ENCODE peak calls at places on chromosomes 11 and 22, in five cellular contexts. Z, M, L, X and O are unnamed samples. For H3K36me3, the result is how much of the 10 kb centered on the place peaks cover.

GRCh38 chr11:1889527-1889930 is 2.2 kb downstream of the PRR33 start:
- DNase-seq in L (no peak), Z (no peak), M (no peak), X (no peak), O (no peak)

GRCh38 chr22:42699281-42699681 is 21.4 kb downstream of the A4GALT start:
- DNase-seq in X (no peak), Z (no peak), L (no peak), M (no peak), O (no peak)

GRCh38 chr22:38176170-38176741 is 5.4 kb downstream of the PLA2G6 start:
- DNase-seq in M (peak), L (peak), X (peak), Z (peak), O (peak)

GRCh38 chr11:65078151-65078550 is 5.7 kb downstream of the CDCA5 start:
- DNase-seq in X (peak), L (peak), M (peak), Z (peak), O (no peak)

GRCh38 chr22:35649026-35649553 is 844 bp downstream of the APOL6 start:
- DNase-seq in X (no peak), L (no peak), Z (no peak), M (no peak), O (no peak)

GRCh38 chr11:105582497-105582896 is 27.4 kb upstream of the GRIA4 start:
- DNase-seq in Z (no peak), X (no peak), M (peak), L (no peak), O (no peak)

GRCh38 chr11:111384494-111384893 is 5.4 kb upstream of the POU2AF1 start:
- DNase-seq in Z (no peak), L (peak), X (no peak), M (no peak), O (no peak)

GRCh38 chr11:66720899-66721470 is 8.0 kb downstream of the SPTBN2 start:
- DNase-seq in X (no peak), M (no peak), L (no peak), Z (no peak), O (no peak)

GRCh38 chr11:61359541-61359940 is 2.1 kb downstream of the CYB561A3 start:
- DNase-seq in X (no peak), M (no peak), L (no peak), Z (no peak), O (no peak)

GRCh38 chr22:40335358-40335757 is 10.9 kb upstream of the ADSL start:
- DNase-seq in M (no peak), Z (no peak), L (no peak), X (no peak), O (no peak)

GRCh38 chr11:134157451-134157850 is 66.3 kb downstream of the NCAPD3 start:
- DNase-seq in L (no peak), M (no peak), X (no peak), Z (no peak), O (no peak)

GRCh38 chr11:15665368-15665871 is 550.7 kb downstream of the INSC start:
- DNase-seq in L (peak), X (no peak), M (peak), Z (no peak), O (no peak)

GRCh38 chr11:1236316-1237127 is 13.7 kb downstream of the MUC5B start:
- DNase-seq in M (no peak), L (no peak), X (peak), Z (no peak), O (no peak)

GRCh38 chr11:123253909-123254308 is 58.9 kb upstream of the CLMP start:
- DNase-seq in Z (no peak), M (peak), X (no peak), L (peak), O (no peak)

GRCh38 chr11:124276081-124276480 is 19.9 kb downstream of the OR8G5 start:
- DNase-seq in M (peak), X (no peak), L (peak), Z (no peak), O (no peak)

GRCh38 chr22:21745948-21746347 is 10.4 kb upstream of the YPEL1 start:
- DNase-seq in Z (no peak), L (no peak), X (no peak), M (no peak), O (no peak)

GRCh38 chr22:38935023-38935422 is 22.4 kb upstream of the APOBEC3A start:
- DNase-seq in M (no peak), Z (peak), L (no peak), X (no peak), O (no peak)

GRCh38 chr11:74226907-74227306 is 55.8 kb downstream of the PPME1 start:
- DNase-seq in Z (no peak), X (no peak), M (no peak), L (no peak), O (no peak)

GRCh38 chr22:37414288-37414687 is 13.0 kb downstream of the ELFN2 start:
- DNase-seq in M (no peak), Z (no peak), L (no peak), X (no peak), O (no peak)

GRCh38 chr22:25360411-25360810 is 141.0 kb downstream of the CRYBB2 start:
- DNase-seq in M (no peak), Z (no peak), X (no peak), L (no peak), O (no peak)
- H3K36me3 ChIP-seq in M (under half), Z (half or more), X (under half), L (under half), O (under half)

GRCh38 chr11:95792700-95793099 is 2.4 kb downstream of the CEP57 start:
- DNase-seq in L (no peak), M (no peak), X (no peak), Z (no peak), O (no peak)
- H3K4me3 ChIP-seq in L (no peak), M (no peak), X (no peak), Z (no peak), O (no peak)

DNA sequence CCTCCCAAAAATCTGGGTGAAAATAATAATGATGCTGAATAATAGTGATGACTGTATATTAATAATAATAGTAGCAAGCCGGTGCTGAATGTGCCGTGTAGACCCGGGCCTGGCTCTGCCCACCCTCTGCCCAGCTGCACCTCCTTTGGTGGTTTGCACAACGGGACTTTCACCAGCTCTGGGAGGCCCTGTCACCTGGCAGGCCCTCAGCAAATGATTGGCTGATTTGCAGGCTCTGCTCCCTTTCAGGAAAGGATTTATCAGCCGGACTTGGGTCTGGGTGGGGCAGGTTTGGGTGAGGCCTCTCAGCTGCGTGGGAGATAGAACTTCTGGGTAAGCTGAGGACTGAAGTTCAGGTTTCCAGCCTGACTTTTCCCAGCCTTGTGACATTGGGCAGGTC is 21.4 kb downstream of the KIAA1671 start:
- DNase-seq in M (no peak), X (no peak), Z (peak), L (no peak), O (no peak)
- H3K36me3 ChIP-seq in M (under half), X (under half), Z (under half), L (under half), O (under half)

GRCh38 chr11:24502425-24502824 is 5.6 kb downstream of the LUZP2 start:
- DNase-seq in Z (no peak), X (no peak), L (no peak), M (no peak), O (no peak)

GRCh38 chr11:24496371-24496727 is 504 bp upstream of the LUZP2 start:
- DNase-seq in X (no peak), Z (no peak), M (peak), L (peak), O (no peak)

GRCh38 chr11:24496728-24497396 is at the start of gene LUZP2:
- DNase-seq in M (peak), Z (no peak), L (peak), X (peak), O (no peak)
- H3K4me3 ChIP-seq in M (peak), Z (peak), L (peak), X (peak), O (no peak)

DNA sequence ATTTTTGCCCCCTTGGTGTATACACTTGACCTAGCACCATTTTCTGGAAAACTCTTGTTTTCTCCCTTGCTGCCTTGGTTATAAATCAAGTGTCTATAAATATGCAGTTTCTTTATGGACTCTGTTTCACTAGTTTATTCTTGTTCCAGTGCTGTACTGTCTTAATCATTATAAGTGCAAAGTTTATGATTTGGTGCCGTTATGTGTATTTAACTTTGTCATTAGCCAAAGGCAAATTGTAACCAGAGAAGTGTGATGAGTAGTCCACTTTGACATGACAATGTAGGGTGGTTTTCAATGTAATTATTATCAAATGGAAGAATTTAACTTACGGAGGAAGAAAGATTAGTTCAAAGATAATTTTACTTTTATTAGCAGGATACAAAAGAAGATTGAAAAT is 40.3 kb downstream of the SPECC1L start:
- DNase-seq in L (no peak), X (no peak), M (no peak), Z (no peak), O (no peak)
- H3K36me3 ChIP-seq in L (under half), X (under half), M (under half), Z (under half), O (under half)

DNA sequence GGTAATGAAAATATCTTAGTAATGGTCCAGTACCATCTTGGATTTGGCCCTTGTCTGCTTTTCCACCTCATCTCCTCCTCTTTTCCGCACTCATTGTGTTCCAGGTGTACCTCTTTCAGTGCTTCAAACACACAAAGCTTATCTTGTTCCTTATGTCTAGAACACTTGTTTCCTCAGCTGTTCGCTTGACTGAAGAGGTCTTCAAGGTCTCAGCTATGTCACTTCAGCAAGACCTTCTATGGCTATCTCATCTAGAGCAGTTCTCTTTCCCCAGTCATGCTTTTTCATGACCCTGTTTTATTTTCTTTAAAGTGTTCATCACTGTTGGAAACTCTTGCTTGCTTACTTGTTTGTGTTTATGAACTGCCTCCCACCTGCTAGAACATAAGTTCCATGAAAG is 47.4 kb downstream of the UVRAG start:
- DNase-seq in X (no peak), Z (no peak), M (no peak), L (no peak), O (no peak)
- H3K4me3 ChIP-seq in X (no peak), Z (no peak), M (no peak), L (no peak), O (no peak)